ENCODE peak calls at places on chromosomes 16 and 17, in four cellular contexts. B, L, H and I are unnamed samples.

GRCh38 chr16:81467072-81467471 is 22.5 kb downstream of the CMIP start:
- DNase-seq in B (no peak), L (no peak), H (no peak), I (no peak)

GRCh38 chr16:27670071-27670825 is 120.3 kb downstream of the KATNIP start:
- DNase-seq in B (no peak), L (no peak), H (no peak), I (no peak)

GRCh38 chr17:6555331-6556120 is 829 bp downstream of the PITPNM3 start:
- DNase-seq in B (no peak), L (no peak), H (peak), I (peak)

GRCh38 chr16:3578610-3579551 is 1.7 kb upstream of the NLRC3 start:
- DNase-seq in B (peak), L (peak), H (no peak), I (no peak)

GRCh38 chr17:64411999-64412771 is 21.5 kb upstream of the PECAM1 start:
- DNase-seq in B (no peak), L (no peak), H (no peak), I (peak)

GRCh38 chr16:56263711-56264608 is 72.7 kb downstream of the GNAO1 start:
- DNase-seq in B (no peak), L (peak), H (no peak), I (no peak)

GRCh38 chr17:68794636-68795503 is 160.3 kb downstream of the ABCA8 start:
- DNase-seq in B (no peak), L (no peak), H (peak), I (peak)

GRCh38 chr16:89123831-89124100 is 30.1 kb downstream of the ACSF3 start:
- DNase-seq in B (no peak), L (no peak), H (no peak), I (no peak)

GRCh38 chr17:73691321-73691766 is 47.1 kb upstream of the SDK2 start:
- DNase-seq in B (no peak), L (no peak), H (no peak), I (no peak)

GRCh38 chr16:64339052-64339770 is 782.7 kb downstream of the CDH11 start:
- DNase-seq in B (no peak), L (no peak), H (peak), I (no peak)

GRCh38 chr16:4486126-4486893 is 10.1 kb downstream of the HMOX2 start:
- DNase-seq in B (no peak), L (no peak), H (no peak), I (no peak)

GRCh38 chr16:23546778-23547177 is 10.4 kb downstream of the EARS2 start:
- DNase-seq in B (no peak), L (no peak), H (no peak), I (no peak)

GRCh38 chr17:31902693-31903092 is 1.2 kb upstream of the UTP6 start:
- DNase-seq in B (peak), L (no peak), H (no peak), I (no peak)

GRCh38 chr16:4763791-4764190 is 3.2 kb downstream of the ZNF500 start:
- DNase-seq in B (no peak), L (no peak), H (no peak), I (no peak)

GRCh38 chr16:27927266-27927901 is 136.1 kb downstream of the GSG1L start:
- DNase-seq in B (no peak), L (no peak), H (no peak), I (no peak)

GRCh38 chr17:83190601-83191387 is 111.4 kb downstream of the METRNL start:
- DNase-seq in B (no peak), L (no peak), H (no peak), I (no peak)

GRCh38 chr16:79348521-79349306 is 251.8 kb downstream of the MAF start:
- DNase-seq in B (no peak), L (no peak), H (no peak), I (no peak)

GRCh38 chr16:10982430-10983174 is 38.2 kb downstream of the CLEC16A start:
- DNase-seq in B (no peak), L (no peak), H (peak), I (peak)

GRCh38 chr17:28390123-28390522 is 15.9 kb downstream of the SLC46A1 start:
- DNase-seq in B (no peak), L (no peak), H (no peak), I (no peak)

GRCh38 chr17:45578516-45579455 is 88.3 kb upstream of the PLEKHM1 start:
- DNase-seq in B (no peak), L (peak), H (no peak), I (no peak)

GRCh38 chr17:13746379-13746778 is 144.7 kb upstream of the HS3ST3A1 start:
- DNase-seq in B (no peak), L (no peak), H (no peak), I (no peak)

GRCh38 chr16:1961651-1962067 is 2.3 kb downstream of the NDUFB10 start:
- DNase-seq in B (no peak), L (no peak), H (no peak), I (no peak)

GRCh38 chr17:75081611-75082540 is 5.9 kb upstream of the SLC16A5 start:
- DNase-seq in B (no peak), L (no peak), H (no peak), I (no peak)

GRCh38 chr17:9465216-9465921 is 110.3 kb downstream of the STX8 start:
- DNase-seq in B (no peak), L (no peak), H (peak), I (peak)

DNA sequence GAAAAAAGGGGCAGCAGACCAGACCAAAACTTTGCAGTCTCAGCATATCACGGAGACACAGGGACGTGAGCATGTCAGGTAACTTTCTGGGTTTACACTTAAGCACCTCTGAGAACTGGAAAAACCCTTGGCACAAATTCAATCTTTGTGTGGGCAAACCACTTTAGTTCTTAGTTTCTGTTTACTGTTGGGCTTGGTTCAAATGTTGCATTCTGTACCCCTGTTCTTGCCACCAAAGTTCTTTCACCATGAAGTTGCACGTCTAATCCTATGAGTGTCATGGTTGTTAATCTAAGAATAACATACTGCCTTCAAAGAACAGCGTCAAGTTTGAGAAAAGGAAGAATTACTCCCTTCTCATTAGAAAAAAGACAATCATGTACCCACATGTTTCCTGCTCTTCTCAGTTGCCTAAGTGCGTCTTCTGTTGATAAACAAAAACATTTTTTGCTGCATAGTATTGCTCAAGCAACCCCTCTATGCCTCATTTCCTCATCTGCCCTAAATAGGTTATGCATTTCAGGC is 11.6 kb downstream of the KRT33A start:
- DNase-seq in B (peak), L (no peak), H (peak), I (no peak)
- TF ChIP-seq FOS in B (no peak), L (no peak), H (no peak), I (no peak)

GRCh38 chr17:66494023-66494803 is 191.8 kb downstream of the PRKCA start:
- DNase-seq in B (no peak), L (peak), H (peak), I (peak)
- H3K4me2 ChIP-seq in B (no peak), L (peak), H (peak), I (peak)

GRCh38 chr16:739560-740458 is 988 bp downstream of the CIAO3 start:
- DNase-seq in B (no peak), L (no peak), H (no peak), I (no peak)

GRCh38 chr16:741986-742629 is 1.3 kb upstream of the CIAO3 start:
- DNase-seq in B (no peak), L (no peak), H (no peak), I (no peak)

GRCh38 chr16:736936-737481 is 3.8 kb downstream of the CIAO3 start:
- DNase-seq in B (no peak), L (no peak), H (no peak), I (no peak)

GRCh38 chr16:740764-741505 is at the start of gene CIAO3:
- DNase-seq in B (peak), L (peak), H (peak), I (peak)

DNA sequence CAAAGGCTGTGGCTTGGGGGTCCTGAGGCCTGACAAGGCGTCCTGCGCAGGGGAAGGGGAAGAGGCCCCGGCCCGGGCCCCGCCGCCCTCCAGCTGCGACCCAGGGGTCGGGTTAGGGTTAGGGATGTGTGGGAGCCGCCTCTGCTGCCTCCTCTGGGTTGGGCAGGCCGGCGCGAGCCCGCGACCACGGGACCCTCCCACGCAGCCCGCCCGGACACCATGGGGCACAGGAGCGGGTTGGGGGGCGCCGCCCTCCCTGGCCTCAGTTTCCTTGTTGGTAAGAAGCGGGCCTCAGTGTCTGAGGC is 386 bp downstream of the CIAO3 start:
- DNase-seq in B (no peak), L (peak), H (no peak), I (no peak)
- TF ChIP-seq FOS in B (no peak), L (no peak), H (no peak), I (no peak)

GRCh38 chr16:83675136-83675535 is 132.6 kb upstream of the HSBP1 start:
- DNase-seq in B (no peak), L (no peak), H (peak), I (peak)
- H3K4me2 ChIP-seq in B (no peak), L (no peak), H (no peak), I (no peak)

GRCh38 chr17:42457107-42457787 is 1.4 kb upstream of the ATP6V0A1 start:
- DNase-seq in B (peak), L (no peak), H (no peak), I (peak)

GRCh38 chr17:42459256-42459982 is 741 bp downstream of the ATP6V0A1 start:
- DNase-seq in B (no peak), L (peak), H (peak), I (no peak)

GRCh38 chr17:42458497-42459255 is at the start of gene ATP6V0A1:
- DNase-seq in B (peak), L (peak), H (peak), I (peak)

GRCh38 chr17:42460371-42460770 is 1.7 kb downstream of the ATP6V0A1 start:
- DNase-seq in B (no peak), L (no peak), H (no peak), I (no peak)

DNA sequence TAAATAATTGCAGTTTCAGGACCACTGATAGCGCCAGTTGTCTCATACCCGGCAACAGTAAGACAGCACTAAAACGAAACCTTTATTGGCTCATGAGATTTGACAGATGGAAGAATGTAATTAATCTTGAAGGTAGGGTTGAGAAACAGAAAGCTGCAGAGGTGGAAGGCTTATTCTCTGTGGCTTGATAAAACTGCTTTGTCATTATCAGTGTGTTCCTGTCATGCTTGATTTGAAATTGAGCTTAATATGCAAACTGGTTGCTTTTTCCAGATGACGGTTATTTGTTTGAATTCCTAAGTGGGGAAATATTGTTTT is 1.3 kb downstream of the ATP6V0A1 start:
- DNase-seq in B (no peak), L (no peak), H (peak), I (peak)
- TF ChIP-seq FOS in B (no peak), L (no peak), H (no peak), I (no peak)

GRCh38 chr16:30457743-30458560 is 12.3 kb upstream of the SEPHS2 start:
- DNase-seq in B (no peak), L (no peak), H (no peak), I (no peak)
- H3K4me2 ChIP-seq in B (peak), L (no peak), H (no peak), I (no peak)